ENCODE peak calls at places on chromosomes 1 and 21, in eight cellular contexts. D, V, L, Z, X, R, I and J are unnamed samples.

GRCh38 chr1:33656467-33656866 is 184.0 kb downstream of the ZSCAN20 start:
- DNase-seq in D (no peak), V (no peak), L (no peak), Z (no peak), X (no peak), R (no peak), I (no peak), J (peak; percentile 16)

GRCh38 chr1:159945483-159946241 is at the start of gene IGSF9:
- DNase-seq in D (peak; percentile 53), V (peak; percentile 91), L (peak; percentile 86), Z (peak; percentile 62), X (peak; percentile 57), R (no peak), I (peak; percentile 53), J (peak; percentile 58)

GRCh38 chr1:230300322-230301301 is 125.5 kb downstream of the PGBD5 start:
- DNase-seq in D (no peak), V (no peak), L (no peak), Z (no peak), X (no peak), R (no peak), I (no peak), J (no peak)

GRCh38 chr21:29072873-29073221 is 601 bp downstream of the CCT8 start:
- DNase-seq in D (no peak), V (no peak), L (no peak), Z (no peak), X (no peak), R (no peak), I (no peak), J (no peak)

GRCh38 chr1:242847390-242847993 is 323.0 kb upstream of the PLD5 start:
- DNase-seq in D (no peak), V (no peak), L (no peak), Z (no peak), X (no peak), R (no peak), I (no peak), J (no peak)

GRCh38 chr1:173429517-173430477 is 47.3 kb upstream of the PRDX6 start:
- DNase-seq in D (peak; percentile 59), V (peak; percentile 92), L (peak; percentile 84), Z (peak; percentile 40), X (peak; percentile 13), R (peak; percentile 73), I (peak; percentile 47), J (peak; percentile 86)

GRCh38 chr1:5819391-5820025 is 172.7 kb downstream of the NPHP4 start:
- DNase-seq in D (no peak), V (no peak), L (no peak), Z (no peak), X (no peak), R (no peak), I (no peak), J (no peak)

GRCh38 chr1:88763649-88764406 is 79.8 kb downstream of the PKN2 start:
- DNase-seq in D (peak; percentile 42), V (no peak), L (no peak), Z (no peak), X (no peak), R (peak; percentile 41), I (no peak), J (no peak)

GRCh38 chr1:56645663-56646330 is 683 bp downstream of the PRKAA2 start:
- DNase-seq in D (no peak), V (no peak), L (no peak), Z (no peak), X (no peak), R (no peak), I (no peak), J (no peak)

GRCh38 chr1:9842073-9842711 is 18.4 kb upstream of the CLSTN1 start:
- DNase-seq in D (no peak), V (peak; percentile 83), L (no peak), Z (no peak), X (no peak), R (no peak), I (no peak), J (no peak)

GRCh38 chr21:38148046-38148445 is 108.7 kb upstream of the KCNJ15 start:
- DNase-seq in D (no peak), V (no peak), L (no peak), Z (no peak), X (no peak), R (no peak), I (no peak), J (no peak)

GRCh38 chr1:65527672-65528071 is 107.2 kb downstream of the LEPR start:
- DNase-seq in D (no peak), V (no peak), L (no peak), Z (no peak), X (no peak), R (no peak), I (no peak), J (no peak)